ENCODE peak calls at places on chromosome 3, in five cellular contexts. P is neural progenitor cell, Q is body of pancreas, S is left lung, D is K562. V is an unnamed sample.

GRCh38 chr3:18505056-18505455 is 79.9 kb upstream of the SATB1 start:
- DNase-seq in D (no peak), S (no peak), P (no peak), Q (no peak), V (no peak)

GRCh38 chr3:66075281-66075680 is 36.6 kb upstream of the MAGI1 start:
- DNase-seq in S (no peak), Q (no peak), P (no peak), D (no peak), V (no peak)

GRCh38 chr3:171055336-171056178 is 29.0 kb upstream of the SLC2A2 start:
- DNase-seq in S (no peak), P (no peak), Q (no peak), D (no peak), V (peak; percentile 56)

GRCh38 chr3:56799251-56799882 is 2.4 kb downstream of the ARHGEF3 start:
- DNase-seq in S (no peak), P (peak; percentile 50), D (peak; percentile 32), Q (no peak), V (peak; percentile 53)

GRCh38 chr3:127097516-127097915 is 95.4 kb upstream of the PRR23E start:
- DNase-seq in Q (no peak), P (no peak), D (no peak), S (no peak), V (no peak)

GRCh38 chr3:188421151-188421821 is 267.3 kb downstream of the LPP start:
- DNase-seq in P (no peak), Q (no peak), D (no peak), S (no peak), V (no peak)

GRCh38 chr3:54949491-54950044 is 21.7 kb upstream of the LRTM1 start:
- DNase-seq in D (no peak), P (no peak), Q (no peak), S (no peak), V (no peak)

GRCh38 chr3:114892880-114893279 is 254.2 kb downstream of the ZBTB20 start:
- DNase-seq in Q (peak; percentile 30), D (no peak), P (no peak), S (no peak), V (no peak)

GRCh38 chr3:108131105-108131794 is 40.4 kb upstream of the CD47 start:
- DNase-seq in D (no peak), P (no peak), S (no peak), Q (no peak), V (no peak)

GRCh38 chr3:79027593-79027992 is 740.2 kb downstream of the ROBO1 start:
- DNase-seq in D (no peak), P (no peak), S (no peak), Q (no peak), V (no peak)

GRCh38 chr3:12005951-12006625 is 1.9 kb downstream of the SYN2 start:
- DNase-seq in P (no peak), D (no peak), Q (no peak), S (no peak), V (no peak)

GRCh38 chr3:41705893-41706292 is 256.0 kb downstream of the ULK4 start:
- DNase-seq in Q (no peak), S (no peak), D (peak; percentile 76), P (no peak), V (no peak)

GRCh38 chr3:45774581-45775505 is 21.5 kb downstream of the SLC6A20 start:
- DNase-seq in Q (no peak), S (no peak), D (no peak), P (no peak), V (peak; percentile 11)

GRCh38 chr3:109132801-109133473 is 3.6 kb upstream of the C3orf85 start:
- DNase-seq in P (no peak), Q (peak; percentile 13), D (no peak), S (no peak), V (no peak)

GRCh38 chr3:37147676-37148075 is 26.7 kb downstream of the LRRFIP2 start:
- DNase-seq in Q (no peak), P (no peak), S (no peak), D (no peak), V (no peak)

GRCh38 chr3:151008699-151009098 is 36.2 kb upstream of the CLRN1 start:
- DNase-seq in P (peak; percentile 53), Q (no peak), D (no peak), S (no peak), V (no peak)

GRCh38 chr3:123834631-123835030 is 49.5 kb downstream of the MYLK start:
- DNase-seq in S (no peak), P (no peak), Q (no peak), D (no peak), V (no peak)

GRCh38 chr3:28799084-28799483 is 450.5 kb upstream of the AZI2 start:
- DNase-seq in Q (no peak), P (peak; percentile 37), D (no peak), S (no peak), V (no peak)

GRCh38 chr3:143084856-143085731 is 34.5 kb upstream of the CHST2 start:
- DNase-seq in D (peak; percentile 98), P (no peak), S (peak; percentile 33), Q (no peak), V (no peak)

GRCh38 chr3:168047190-168047795 is 48.4 kb downstream of the GOLIM4 start:
- DNase-seq in S (no peak), Q (no peak), P (peak; percentile 70), D (peak; percentile 54), V (no peak)

GRCh38 chr3:191455257-191455952 is 5.6 kb upstream of the PYDC2 start:
- DNase-seq in S (no peak), D (no peak), P (no peak), Q (no peak), V (no peak)

GRCh38 chr3:142602630-142603339 is 6.6 kb downstream of the PLS1 start:
- DNase-seq in S (no peak), D (no peak), Q (no peak), P (no peak), V (no peak)

GRCh38 chr3:47685037-47685436 is 96.7 kb downstream of the SMARCC1 start:
- DNase-seq in P (no peak), Q (no peak), D (no peak), S (no peak), V (no peak)

GRCh38 chr3:45870099-45870498 is 16.2 kb upstream of the CCR9 start:
- DNase-seq in Q (no peak), D (no peak), P (no peak), S (no peak), V (no peak)

GRCh38 chr3:166283856-166284255 is 446.6 kb upstream of the BCHE start:
- DNase-seq in P (no peak), D (no peak), S (no peak), Q (no peak), V (no peak)

GRCh38 chr3:88092270-88092669 is 33.2 kb downstream of the ZNF654 start:
- DNase-seq in D (no peak), P (no peak), S (no peak), Q (no peak), V (no peak)

GRCh38 chr3:72134989-72135451 is 350.1 kb upstream of the PROK2 start:
- DNase-seq in D (no peak), S (no peak), P (no peak), Q (no peak), V (no peak)

GRCh38 chr3:45218578-45219390 is 7.3 kb downstream of the TMEM158 start:
- DNase-seq in D (peak; percentile 44), Q (no peak), S (no peak), P (no peak), V (no peak)

GRCh38 chr3:194031349-194031748 is 104.6 kb upstream of the HES1 start:
- DNase-seq in D (no peak), Q (no peak), P (no peak), S (no peak), V (no peak)

GRCh38 chr3:130892759-130893239 is 1.1 kb upstream of the ATP2C1 start:
- DNase-seq in D (peak; percentile 62), Q (peak; percentile 77), P (peak; percentile 84), S (peak; percentile 64), V (peak; percentile 60)

GRCh38 chr3:100087203-100087602 is 27.1 kb downstream of the FILIP1L start:
- DNase-seq in Q (no peak), P (no peak), D (no peak), S (no peak), V (no peak)
- H3K4me1 ChIP-seq in Q (no peaks in the 10 kb centered on the region), P (peaks cover 6% of the 10 kb centered on the region), D (peaks cover 39% of the 10 kb centered on the region), S (peaks cover 19% of the 10 kb centered on the region), V (peaks cover 55% of the 10 kb centered on the region)

DNA sequence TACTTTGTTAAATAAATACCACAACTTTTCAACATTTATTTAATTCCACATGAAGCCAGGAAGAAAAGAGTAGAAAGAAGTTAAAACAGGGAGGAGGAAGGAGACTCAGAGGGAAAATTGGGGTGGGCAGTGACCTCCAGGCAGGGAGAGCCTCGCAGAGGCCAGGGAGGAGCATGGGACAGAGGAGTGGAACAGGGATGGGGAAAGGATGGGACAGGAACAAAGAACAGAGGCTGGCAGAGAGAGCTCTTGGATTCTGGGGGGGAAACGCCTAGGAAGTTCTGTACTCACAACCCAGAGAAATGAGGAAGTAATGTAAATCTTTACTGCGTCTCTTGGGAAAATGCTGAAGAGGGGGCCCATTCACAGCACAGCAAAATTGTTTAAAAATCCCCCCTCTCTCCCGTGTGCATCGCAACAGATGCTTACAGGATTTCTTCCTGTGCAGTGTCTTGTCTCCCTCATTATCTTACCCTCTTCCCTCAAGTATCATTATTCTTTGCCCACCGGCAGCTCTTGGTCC is 65.4 kb downstream of the ARHGAP31 start:
- DNase-seq in D (no peak), S (no peak), P (no peak), Q (no peak), V (no peak)
- H3K4me3 ChIP-seq in D (no peak overlapping the region), S (no peak overlapping the region), P (no peak overlapping the region), Q (no peak overlapping the region), V (no peak overlapping the region)

DNA sequence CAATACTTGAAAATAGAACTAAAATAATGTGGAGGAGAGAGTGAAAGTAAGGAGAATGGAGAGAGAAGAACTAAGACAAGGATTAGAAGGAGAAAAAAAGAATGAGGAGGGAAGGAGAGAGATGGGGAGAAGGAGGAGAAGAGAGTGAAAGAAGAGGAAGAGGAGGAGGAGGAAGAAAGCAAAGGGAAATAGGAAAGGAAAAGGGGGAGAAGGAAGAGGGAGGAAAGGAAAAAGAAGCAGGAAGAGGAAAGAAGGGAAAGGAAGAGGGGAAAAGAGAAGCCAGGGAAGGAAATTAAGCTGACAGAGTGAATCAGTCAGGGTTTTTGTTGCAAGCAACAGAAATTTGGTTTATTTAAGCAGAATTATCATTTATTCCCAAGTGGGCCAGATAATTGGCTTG is 241.7 kb upstream of the P2RY1 start:
- DNase-seq in S (no peak), D (no peak), P (no peak), Q (no peak), V (no peak)
- H3K4me1 ChIP-seq in S (peaks cover 6% of the 10 kb centered on the region), D (peaks cover 51% of the 10 kb centered on the region), P (peaks cover 13% of the 10 kb centered on the region), Q (peaks cover 14% of the 10 kb centered on the region), V (peaks cover 10% of the 10 kb centered on the region)

GRCh38 chr3:98029083-98029482 is 6.0 kb downstream of the GABRR3 start:
- DNase-seq in Q (no peak), P (no peak), D (no peak), S (no peak), V (no peak)

GRCh38 chr3:98025392-98025791 is 9.7 kb downstream of the GABRR3 start:
- DNase-seq in Q (no peak), S (no peak), P (no peak), D (no peak), V (no peak)

GRCh38 chr3:98022978-98023820 is 11.9 kb downstream of the GABRR3 start:
- DNase-seq in S (peak; percentile 83), D (peak; percentile 43), Q (peak; percentile 88), P (peak; percentile 86), V (peak; percentile 75)

GRCh38 chr3:98026425-98027083 is 8.6 kb downstream of the GABRR3 start:
- DNase-seq in Q (no peak), P (no peak), S (no peak), D (no peak), V (no peak)

DNA sequence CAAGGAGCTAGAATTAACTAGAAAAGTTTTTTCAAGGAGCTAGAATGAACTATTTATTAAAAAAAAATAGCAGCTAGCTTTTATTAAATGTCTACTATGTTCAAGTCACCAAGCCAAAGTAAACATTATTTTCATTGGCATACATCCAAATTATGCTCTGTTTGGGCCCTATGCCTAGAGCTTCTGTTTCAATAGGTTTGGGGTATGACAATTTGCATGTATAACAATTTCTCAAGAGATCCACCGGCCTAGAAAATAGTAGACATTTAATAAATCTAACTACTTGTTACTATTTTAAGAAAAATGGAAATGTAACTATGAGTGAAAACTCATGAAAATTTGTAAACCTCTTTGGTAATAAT is 8.1 kb downstream of the GABRR3 start:
- DNase-seq in Q (no peak), S (no peak), D (no peak), P (no peak), V (no peak)
- H3K4me3 ChIP-seq in Q (no peak overlapping the region), S (no peak overlapping the region), D (no peak overlapping the region), P (no peak overlapping the region), V (no peak overlapping the region)

V was measured in Caco-2.